ENCODE peak calls at places on chromosome 12, in five cellular contexts. Y is HT-29, V is NCI-H1694 treated with DMSO at 0.1 percent for 48 hours, A is COR-L47, L is adrenal gland. H is an unnamed sample.

GRCh38 chr12:51951843-51952722 is 584 bp downstream of the ACVR1B start:
- DNase-seq in Y (peak), A (no peak), V (no peak), L (peak), H (no peak)

GRCh38 chr12:122909442-122910288 is 13.7 kb upstream of the VPS37B start:
- DNase-seq in Y (no peak), V (peak), L (peak), A (peak), H (no peak)

GRCh38 chr12:62736596-62736995 is 198.4 kb downstream of the PPM1H start:
- DNase-seq in A (no peak), L (no peak), Y (no peak), V (no peak), H (no peak)

GRCh38 chr12:60279224-60279623 is 683.4 kb downstream of the SLC16A7 start:
- DNase-seq in Y (no peak), A (no peak), L (no peak), V (no peak), H (no peak)

GRCh38 chr12:78290606-78291345 is 460.1 kb downstream of the NAV3 start:
- DNase-seq in A (no peak), V (no peak), Y (no peak), L (no peak), H (no peak)

GRCh38 chr12:106433055-106433454 is 75.5 kb downstream of the POLR3B start:
- DNase-seq in L (no peak), A (no peak), V (no peak), Y (no peak), H (no peak)

GRCh38 chr12:109923481-109924245 is 23.6 kb downstream of the TCHP start:
- DNase-seq in V (no peak), A (no peak), Y (no peak), L (no peak), H (no peak)

GRCh38 chr12:94148841-94149780 is 734 bp downstream of the PLXNC1 start:
- DNase-seq in A (peak), L (no peak), V (no peak), Y (no peak), H (no peak)

GRCh38 chr12:127149226-127149964 is 1117.6 kb upstream of the TMEM132C start:
- DNase-seq in A (no peak), V (no peak), L (no peak), Y (no peak), H (no peak)

GRCh38 chr12:49795654-49796105 is 32.5 kb downstream of the NCKAP5L start:
- DNase-seq in L (no peak), A (no peak), Y (no peak), V (no peak), H (no peak)

GRCh38 chr12:10740182-10740581 is 17.1 kb upstream of the YBX3 start:
- DNase-seq in V (no peak), A (no peak), Y (no peak), L (peak), H (no peak)

GRCh38 chr12:75488553-75488952 is 8.0 kb downstream of the GLIPR1 start:
- DNase-seq in V (peak), L (peak), A (no peak), Y (peak), H (no peak)